ENCODE peak calls at places on chromosomes 3 and 15, in five cellular contexts. L is AG10803, B is breast epithelium, R is A549, Q is astrocyte of the spinal cord. Y is an unnamed sample.

GRCh38 chr3:10164546-10165393 is at the start of gene IRAK2:
- DNase-seq in L (peak; percentile 55), B (peak; percentile 73), R (peak; percentile 68), Q (peak; percentile 52), Y (peak; percentile 73)

GRCh38 chr3:125024817-125025216 is 31.0 kb downstream of the HEG1 start:
- DNase-seq in L (no peak), B (no peak), R (no peak), Q (no peak), Y (no peak)

GRCh38 chr15:83185561-83185960 is 22.1 kb downstream of the HDGFL3 start:
- DNase-seq in L (no peak), B (no peak), R (no peak), Q (no peak), Y (no peak)

GRCh38 chr3:138593488-138594149 is 441 bp downstream of the CEP70 start:
- DNase-seq in L (peak; percentile 3), B (no peak), R (no peak), Q (no peak), Y (no peak)

GRCh38 chr3:35394400-35394799 is 244.9 kb upstream of the ARPP21 start:
- DNase-seq in L (no peak), B (no peak), R (no peak), Q (no peak), Y (no peak)

GRCh38 chr3:139291276-139292051 is 52.4 kb upstream of the MRPS22 start:
- DNase-seq in L (peak; percentile 57), B (no peak), R (no peak), Q (no peak), Y (no peak)

GRCh38 chr15:78685925-78686324 is 44.9 kb upstream of the CHRNB4 start:
- DNase-seq in L (no peak), B (no peak), R (no peak), Q (no peak), Y (no peak)

GRCh38 chr15:76196286-76196948 is 114.9 kb downstream of the ETFA start:
- DNase-seq in L (peak; percentile 93), B (peak; percentile 76), R (peak; percentile 91), Q (peak; percentile 85), Y (peak; percentile 80)

GRCh38 chr3:143203848-143204247 is 84.3 kb downstream of the CHST2 start:
- DNase-seq in L (peak; percentile 21), B (no peak), R (no peak), Q (peak; percentile 44), Y (no peak)

GRCh38 chr3:100226712-100227429 is 33.9 kb upstream of the TBC1D23 start:
- DNase-seq in L (peak; percentile 72), B (no peak), R (no peak), Q (peak; percentile 54), Y (peak; percentile 60)

GRCh38 chr15:56371495-56372147 is 6.4 kb downstream of the TEX9 start:
- DNase-seq in L (no peak), B (no peak), R (no peak), Q (no peak), Y (no peak)

GRCh38 chr3:30933478-30934207 is 39.2 kb upstream of the GADL1 start:
- DNase-seq in L (no peak), B (no peak), R (no peak), Q (no peak), Y (no peak)
- H3K4me3 ChIP-seq in L (no peak overlapping the region), B (peak overlapping the region; percentile 16), R (no peak overlapping the region), Q (no peak overlapping the region), Y (no peak overlapping the region)

DNA sequence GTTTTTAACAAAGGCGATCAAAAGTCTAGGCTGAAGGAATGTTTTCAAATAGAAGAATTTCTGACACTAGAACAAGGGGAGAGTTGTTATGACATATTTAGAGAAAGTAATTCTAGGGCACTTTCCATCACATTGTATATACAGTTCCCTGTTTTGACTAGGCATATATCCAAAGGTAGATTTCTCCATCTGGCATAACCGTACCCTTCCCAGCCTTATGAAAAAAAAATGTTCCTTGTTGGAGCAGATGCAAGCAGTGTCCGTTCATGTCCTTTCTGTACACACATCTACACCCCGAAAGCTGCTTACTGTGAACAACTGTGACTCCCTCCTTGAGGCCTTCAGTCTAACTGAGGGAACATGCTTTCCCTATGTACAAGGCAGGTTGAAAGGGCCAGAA is 271.7 kb upstream of the GBE1 start:
- DNase-seq in L (no peak), B (no peak), R (no peak), Q (no peak), Y (no peak)
- H3K4me3 ChIP-seq in L (no peak overlapping the region), B (no peak overlapping the region), R (no peak overlapping the region), Q (no peak overlapping the region), Y (no peak overlapping the region)

GRCh38 chr3:95134693-95135375 is 1072.0 kb downstream of the NSUN3 start:
- DNase-seq in L (no peak), B (no peak), R (no peak), Q (peak; percentile 12), Y (no peak)
- H3K4me3 ChIP-seq in L (no peak overlapping the region), B (no peak overlapping the region), R (no peak overlapping the region), Q (no peak overlapping the region), Y (no peak overlapping the region)

GRCh38 chr15:40567111-40567510 is 2.0 kb upstream of the RPUSD2 start:
- DNase-seq in L (no peak), B (no peak), R (no peak), Q (no peak), Y (no peak)

GRCh38 chr15:40569139-40569953 is at the start of gene RPUSD2:
- DNase-seq in L (peak; percentile 83), B (peak; percentile 92), R (peak; percentile 87), Q (peak; percentile 91), Y (peak; percentile 94)

GRCh38 chr15:40562691-40563090 is 2.2 kb downstream of the CCDC32 start:
- DNase-seq in L (peak; percentile 16), B (no peak), R (no peak), Q (no peak), Y (no peak)

GRCh38 chr15:40564591-40565332 is at the start of gene CCDC32:
- DNase-seq in L (peak; percentile 97), B (peak; percentile 97), R (peak; percentile 97), Q (peak; percentile 98), Y (peak; percentile 95)

GRCh38 chr15:40565333-40566238 is 744 bp upstream of the CCDC32 start:
- DNase-seq in L (no peak), B (no peak), R (no peak), Q (no peak), Y (no peak)
- H3K4me3 ChIP-seq in L (peak overlapping the region; percentile 92), B (peak overlapping the region; percentile 59), R (peak overlapping the region; percentile 78), Q (peak overlapping the region; percentile 85), Y (peak overlapping the region; percentile 77)

DNA sequence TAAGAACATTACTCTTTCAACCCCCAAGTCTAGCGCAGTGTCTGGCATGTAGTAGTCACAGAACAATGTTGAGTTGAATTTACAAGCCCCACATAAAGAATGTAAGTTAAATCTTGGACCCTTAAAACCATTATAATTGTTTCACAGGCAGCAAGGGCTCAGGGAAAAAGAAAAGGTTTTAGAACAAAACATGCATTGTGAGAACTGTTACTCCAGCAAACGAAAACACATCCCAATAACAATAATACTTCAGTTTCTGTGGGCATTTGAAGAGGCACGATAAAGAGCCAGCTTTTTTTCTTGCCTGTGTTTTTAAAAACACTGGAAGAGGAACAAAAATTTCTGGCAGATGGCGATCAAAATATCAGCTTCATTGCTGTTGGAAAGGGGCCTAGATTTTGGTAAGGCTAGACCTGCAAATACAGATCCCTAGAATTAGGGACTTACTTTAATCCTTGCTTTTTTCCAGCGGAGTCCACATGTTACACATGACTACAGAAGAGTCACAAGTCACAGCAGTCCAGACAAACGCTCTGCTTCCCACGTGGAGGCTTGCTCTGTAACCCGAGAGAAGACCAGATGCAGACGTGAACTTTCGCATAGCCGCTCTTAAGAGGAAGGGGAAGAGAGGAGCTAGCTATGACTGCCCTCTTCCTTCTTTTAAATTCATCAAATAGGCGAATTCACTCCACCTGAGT is 78.0 kb upstream of the IGSF10 start:
- DNase-seq in L (peak; percentile 65), B (no peak), R (no peak), Q (peak; percentile 39), Y (no peak)
- H3K4me3 ChIP-seq in L (peak overlapping the region; percentile 5), B (no peak overlapping the region), R (no peak overlapping the region), Q (no peak overlapping the region), Y (no peak overlapping the region)